ENCODE peak calls at places on chromosomes 2 and 18, in five cellular contexts. E is Kasumi-1, G is EH, I is HTR-8/SVneo, N is dermis blood vessel endothelial cell. B is an unnamed sample.

GRCh38 chr2:106831241-106831640 is 54.7 kb downstream of the ST6GAL2 start:
- DNase-seq in N (no peak), G (no peak), I (no peak), E (no peak), B (no peak)

GRCh38 chr2:189608160-189608559 is 27.6 kb upstream of the SLC40A1 start:
- DNase-seq in E (no peak), G (no peak), N (no peak), I (no peak), B (no peak)

GRCh38 chr2:188819011-188819410 is 155.2 kb upstream of the COL3A1 start:
- DNase-seq in E (no peak), G (no peak), N (no peak), I (no peak), B (no peak)

GRCh38 chr2:225737556-225737955 is 338.0 kb downstream of the NYAP2 start:
- DNase-seq in G (peak), I (peak), N (no peak), E (no peak), B (no peak)

GRCh38 chr18:73240899-73241298 is 373.1 kb upstream of the NETO1 start:
- DNase-seq in N (no peak), E (no peak), G (no peak), I (no peak), B (peak)

GRCh38 chr2:230347659-230348305 is 20.8 kb downstream of the SP140L start:
- DNase-seq in G (peak), N (peak), E (no peak), I (no peak), B (no peak)

GRCh38 chr18:3605562-3606443 is 155.8 kb downstream of the TGIF1 start:
- DNase-seq in I (no peak), N (peak), G (peak), E (peak), B (peak)

GRCh38 chr2:20221169-20221938 is 3.6 kb downstream of the SDC1 start:
- DNase-seq in N (no peak), E (no peak), G (peak), I (no peak), B (peak)

GRCh38 chr18:58669731-58670379 is 1.4 kb upstream of the MALT1 start:
- DNase-seq in I (peak), E (no peak), N (peak), G (peak), B (peak)

GRCh38 chr2:231357048-231357447 is 38.5 kb upstream of the B3GNT7 start:
- DNase-seq in N (no peak), I (no peak), G (no peak), E (no peak), B (no peak)

GRCh38 chr18:7584646-7585271 is 17.6 kb downstream of the PTPRM start:
- DNase-seq in E (no peak), N (peak), G (no peak), I (no peak), B (peak)

GRCh38 chr2:18932864-18933263 is 343.5 kb upstream of the NT5C1B start:
- DNase-seq in N (peak), I (no peak), E (no peak), G (peak), B (no peak)

GRCh38 chr18:13577091-13577697 is 149.2 kb downstream of the FAM210A start:
- DNase-seq in N (no peak), E (peak), I (peak), G (peak), B (no peak)

GRCh38 chr2:27960237-27960912 is 69.8 kb downstream of the BABAM2 start:
- DNase-seq in E (peak), N (peak), G (peak), I (peak), B (no peak)

GRCh38 chr2:113183703-113184102 is 9.9 kb downstream of the PSD4 start:
- DNase-seq in I (no peak), G (no peak), N (no peak), E (no peak), B (no peak)

GRCh38 chr18:59381949-59382348 is 22.9 kb upstream of the LMAN1 start:
- DNase-seq in I (no peak), E (no peak), N (no peak), G (no peak), B (no peak)

GRCh38 chr2:105888625-105889024 is 143.9 kb downstream of the NCK2 start:
- DNase-seq in G (no peak), I (no peak), E (peak), N (peak), B (peak)

GRCh38 chr18:63848159-63848558 is 39.3 kb upstream of the SERPINB2 start:
- DNase-seq in I (peak), E (peak), N (peak), G (peak), B (peak)

GRCh38 chr2:74887445-74887951 is 53.6 kb downstream of the HK2 start:
- DNase-seq in N (no peak), E (no peak), I (no peak), G (peak), B (no peak)

GRCh38 chr2:68819556-68819955 is 51.6 kb downstream of the BMP10 start:
- DNase-seq in G (no peak), N (no peak), E (no peak), I (no peak), B (no peak)

GRCh38 chr18:22667616-22668422 is 250.1 kb upstream of the CTAGE1 start:
- DNase-seq in I (peak), G (peak), E (no peak), N (peak), B (peak)

GRCh38 chr2:148645925-148646559 is 1.5 kb downstream of the EPC2 start:
- DNase-seq in G (peak), N (peak), I (peak), E (peak), B (peak)

GRCh38 chr2:222239091-222239490 is 59.7 kb downstream of the PAX3 start:
- DNase-seq in G (no peak), I (no peak), E (no peak), N (no peak), B (no peak)

GRCh38 chr2:22329097-22329716 is 1055.8 kb upstream of the KLHL29 start:
- DNase-seq in E (no peak), G (no peak), N (no peak), I (no peak), B (peak)

GRCh38 chr18:48740068-48740440 is 201.2 kb downstream of the CTIF start:
- DNase-seq in G (no peak), E (no peak), I (no peak), N (no peak), B (no peak)